ENCODE peak calls at places on chromosome 11, in four cellular contexts. M is A549, K is K562, Y is H1. T is an unnamed sample.
A peak's percentile ranks its signal among the peaks of the same experiment; 100 is the strongest.

GRCh38 chr11:2012440-2012839 is 14.8 kb upstream of the H19 start:
- DNase-seq in M (no peak), K (no peak), Y (no peak), T (no peak)

GRCh38 chr11:64123102-64123434 is 42.8 kb downstream of the MACROD1 start:
- DNase-seq in M (no peak), K (no peak), Y (no peak), T (no peak)

GRCh38 chr11:65849771-65850216 is 8.2 kb downstream of the CFL1 start:
- DNase-seq in M (no peak), K (peak; percentile 6), Y (no peak), T (no peak)

GRCh38 chr11:61065955-61066638 is 36.2 kb upstream of the CD5 start:
- DNase-seq in M (no peak), K (no peak), Y (no peak), T (no peak)

GRCh38 chr11:43833657-43834073 is 47.0 kb upstream of the ALKBH3 start:
- DNase-seq in M (no peak), K (no peak), Y (no peak), T (peak; percentile 33)

GRCh38 chr11:85845052-85845631 is 10.0 kb upstream of the CCDC83 start:
- DNase-seq in M (no peak), K (no peak), Y (no peak), T (no peak)

GRCh38 chr11:19777032-19777341 is 64.3 kb downstream of the NAV2 start:
- DNase-seq in M (peak; percentile 38), K (peak; percentile 12), Y (peak; percentile 61), T (no peak)

GRCh38 chr11:85847436-85847835 is 7.7 kb upstream of the CCDC83 start:
- DNase-seq in M (no peak), K (no peak), Y (no peak), T (no peak)

GRCh38 chr11:117819096-117820040 is 5.2 kb downstream of the FXYD2 start:
- DNase-seq in M (peak; percentile 62), K (peak; percentile 75), Y (peak; percentile 86), T (peak; percentile 61)

GRCh38 chr11:114133548-114134329 is 74.2 kb downstream of the ZBTB16 start:
- DNase-seq in M (no peak), K (no peak), Y (no peak), T (no peak)

GRCh38 chr11:6629892-6630631 is 10.8 kb upstream of the TPP1 start:
- DNase-seq in M (no peak), K (no peak), Y (peak; percentile 82), T (no peak)

GRCh38 chr11:108906826-108907225 is 242.0 kb downstream of the DDX10 start:
- DNase-seq in M (no peak), K (no peak), Y (no peak), T (no peak)

GRCh38 chr11:108901359-108901758 is 236.5 kb downstream of the DDX10 start:
- DNase-seq in M (no peak), K (no peak), Y (no peak), T (no peak)

GRCh38 chr11:108902027-108902469 is 237.2 kb downstream of the DDX10 start:
- DNase-seq in M (no peak), K (no peak), Y (no peak), T (peak; percentile 10)

DNA sequence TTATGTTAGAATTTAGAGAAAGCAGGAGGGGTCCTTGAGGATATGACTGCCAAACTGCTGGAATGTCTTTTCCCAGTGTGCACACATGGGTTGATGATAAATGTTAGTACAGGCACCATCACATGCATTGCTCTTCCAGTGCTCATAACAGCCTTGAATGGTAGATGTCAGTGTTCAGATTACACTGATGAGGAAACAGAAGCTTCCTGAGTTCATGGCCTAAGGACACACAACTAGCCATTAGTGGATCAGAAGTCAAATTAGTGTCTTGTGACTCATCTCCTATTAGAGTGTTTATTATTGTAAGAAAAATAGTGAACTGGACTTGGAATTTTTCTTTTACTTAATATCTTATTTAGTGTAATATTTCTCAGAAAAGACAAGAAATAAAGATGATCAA is 241.5 kb downstream of the DDX10 start:
- DNase-seq in M (no peak), K (no peak), Y (no peak), T (peak; percentile 34)
- TF ChIP-seq PHF8 in M (no peak), K (no peak), Y (no peak), T (no peak)

GRCh38 chr11:124584681-124585372 is 15.0 kb downstream of the OR8A1 start:
- DNase-seq in M (no peak), K (no peak), Y (no peak), T (no peak)
- TF ChIP-seq POLR2A in M (no peak), K (no peak), Y (no peak), T (no peak)

GRCh38 chr11:46383404-46383758 is 1.9 kb downstream of the MDK start:
- DNase-seq in M (no peak), K (no peak), Y (no peak), T (no peak)

GRCh38 chr11:46381836-46382643 is 571 bp downstream of the MDK start:
- DNase-seq in M (no peak), K (peak; percentile 63), Y (peak; percentile 79), T (no peak)

GRCh38 chr11:46382644-46383403 is 1.4 kb downstream of the MDK start:
- DNase-seq in M (peak; percentile 90), K (peak; percentile 68), Y (peak; percentile 72), T (peak; percentile 57)

GRCh38 chr11:46380340-46381045 is 976 bp upstream of the MDK start:
- DNase-seq in M (no peak), K (peak; percentile 90), Y (peak; percentile 92), T (peak; percentile 78)

DNA sequence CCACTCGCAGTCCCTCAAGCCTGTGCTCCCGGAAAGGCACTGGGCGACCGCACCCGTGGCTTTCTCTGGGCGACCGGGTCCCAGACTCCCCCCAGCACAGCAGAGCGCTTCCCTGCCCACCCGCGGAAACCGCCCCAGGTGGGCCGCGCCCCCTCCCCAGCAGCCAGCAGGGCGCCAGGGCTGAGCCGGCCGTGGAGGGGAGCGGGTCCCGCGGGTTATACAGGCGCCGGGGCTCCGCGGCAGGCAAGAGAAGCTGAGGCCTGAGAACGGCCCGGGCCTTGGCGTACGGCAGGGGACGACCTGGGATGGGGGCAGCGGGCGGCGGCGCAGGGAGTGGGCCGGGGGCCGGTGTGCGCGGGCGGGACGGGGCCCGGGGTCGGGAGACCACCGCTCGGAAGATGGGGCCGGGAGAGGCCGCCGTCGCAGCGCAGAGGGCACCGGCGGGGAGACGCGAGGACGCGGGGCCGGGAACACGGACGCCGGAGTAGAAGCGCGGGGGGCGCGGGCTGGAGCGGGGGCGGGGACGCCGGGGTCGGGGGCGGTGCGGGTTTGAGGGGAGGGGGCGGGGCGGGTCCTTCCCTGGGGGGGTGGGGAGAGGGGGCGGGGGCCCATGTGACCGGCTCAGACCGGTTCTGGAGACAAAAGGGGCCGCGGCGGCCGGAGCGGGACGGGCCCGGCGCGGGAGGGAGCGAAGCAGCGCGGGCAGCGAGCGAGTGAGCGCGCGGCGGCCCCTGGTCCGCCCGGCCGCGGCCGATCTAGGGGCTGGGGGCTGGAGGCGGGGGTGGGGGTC is at the start of gene MDK:
- DNase-seq in M (no peak), K (peak; percentile 90), Y (peak; percentile 83), T (peak; percentile 49)
- TF ChIP-seq PHF8 in M (no peak), K (no peak), Y (no peak), T (no peak)

DNA sequence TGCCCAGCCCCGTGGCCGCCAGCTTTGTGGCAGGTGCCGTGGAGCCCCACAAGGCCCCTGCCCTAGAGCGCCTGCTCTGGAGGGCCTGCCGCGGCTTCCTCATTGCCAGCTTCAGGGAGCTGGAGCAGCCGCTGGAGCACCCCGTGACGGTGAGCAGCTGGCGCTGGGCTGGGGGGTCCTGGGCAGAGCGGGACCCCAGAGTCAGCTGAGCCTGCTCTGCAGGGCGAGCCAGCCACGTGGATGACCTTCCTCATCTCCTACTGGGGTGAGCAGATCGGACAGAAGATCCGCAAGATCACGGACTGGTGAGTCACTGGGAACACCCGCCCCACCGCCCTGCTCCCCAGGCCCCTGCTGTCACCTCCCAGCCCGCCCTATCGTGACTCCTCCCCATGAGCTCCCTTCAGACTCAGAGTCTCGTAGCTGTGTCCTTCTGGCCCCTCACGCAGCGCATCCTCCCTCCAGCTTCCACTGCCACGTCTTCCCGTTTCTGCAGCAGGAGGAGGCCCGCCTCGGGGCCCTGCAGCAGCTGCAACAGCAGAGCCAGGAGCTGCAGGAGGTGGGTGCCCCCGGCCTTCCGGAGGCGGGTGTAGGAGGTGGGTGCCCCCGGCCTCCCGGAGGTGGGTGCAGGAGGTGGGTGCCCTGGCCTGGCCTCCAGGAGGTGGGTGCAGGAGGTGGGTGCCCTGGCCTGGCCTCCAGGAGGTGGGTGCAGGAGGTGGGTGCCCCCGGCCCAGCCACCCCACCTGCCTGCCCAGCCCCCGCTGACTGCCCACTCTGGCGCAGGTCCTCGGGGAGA is 4.7 kb downstream of the TCIRG1 start:
- DNase-seq in M (peak; percentile 53), K (peak; percentile 97), Y (no peak), T (no peak)
- TF ChIP-seq POLR2A in M (no peak), K (peak; percentile 66), Y (no peak), T (no peak)

T was measured in HepG2.